ENCODE peak calls at places on chromosome 3, in six cellular contexts. Z, A, R, P, Y and C are unnamed samples.
A peak's percentile ranks its signal among the peaks of the same experiment; 100 is the strongest.

GRCh38 chr3:37149246-37149645 is 25.1 kb downstream of the LRRFIP2 start:
- DNase-seq in Z (no peak), A (no peak), R (no peak), P (peak; percentile 28), Y (no peak), C (no peak)

GRCh38 chr3:129535075-129535474 is 6.6 kb downstream of the RHO start:
- DNase-seq in Z (peak; percentile 90), A (no peak), R (no peak), P (no peak), Y (no peak), C (no peak)

GRCh38 chr3:178583963-178584575 is 47.8 kb downstream of the KCNMB2 start:
- DNase-seq in Z (no peak), A (no peak), R (no peak), P (peak; percentile 19), Y (no peak), C (no peak)

GRCh38 chr3:12253521-12253920 is 35.3 kb upstream of the PPARG start:
- DNase-seq in Z (peak; percentile 63), A (no peak), R (no peak), P (no peak), Y (no peak), C (no peak)

GRCh38 chr3:50345586-50345985 is at the start of gene ZMYND10:
- DNase-seq in Z (no peak), A (peak; percentile 32), R (peak; percentile 82), P (peak; percentile 81), Y (no peak), C (no peak)

GRCh38 chr3:9899289-9899791 is 3.3 kb upstream of the IL17RE start:
- DNase-seq in Z (no peak), A (no peak), R (no peak), P (no peak), Y (no peak), C (no peak)

GRCh38 chr3:114336122-114336697 is 42.4 kb downstream of the TIGIT start:
- DNase-seq in Z (no peak), A (no peak), R (no peak), P (no peak), Y (no peak), C (no peak)

GRCh38 chr3:58989173-58989572 is 60.7 kb downstream of the CFAP20DC start:
- DNase-seq in Z (no peak), A (no peak), R (no peak), P (no peak), Y (no peak), C (no peak)

GRCh38 chr3:154095832-154096421 is 25.3 kb upstream of the ARHGEF26 start:
- DNase-seq in Z (no peak), A (no peak), R (no peak), P (no peak), Y (no peak), C (peak; percentile 44)

GRCh38 chr3:18649666-18650363 is 224.7 kb upstream of the SATB1 start:
- DNase-seq in Z (no peak), A (no peak), R (no peak), P (no peak), Y (no peak), C (no peak)

GRCh38 chr3:89315750-89316149 is 208.3 kb downstream of the EPHA3 start:
- DNase-seq in Z (no peak), A (no peak), R (no peak), P (no peak), Y (no peak), C (no peak)

GRCh38 chr3:119700269-119700919 is 2.4 kb upstream of the CFAP91 start:
- DNase-seq in Z (no peak), A (no peak), R (no peak), P (no peak), Y (no peak), C (no peak)

GRCh38 chr3:168249539-168250414 is 154.1 kb upstream of the GOLIM4 start:
- DNase-seq in Z (peak; percentile 64), A (peak; percentile 42), R (peak; percentile 76), P (peak; percentile 80), Y (peak; percentile 68), C (peak; percentile 36)

GRCh38 chr3:94548581-94549316 is 485.9 kb downstream of the NSUN3 start:
- DNase-seq in Z (peak; percentile 22), A (no peak), R (no peak), P (no peak), Y (no peak), C (no peak)

GRCh38 chr3:62604301-62604700 is 231.0 kb upstream of the FEZF2 start:
- DNase-seq in Z (no peak), A (no peak), R (no peak), P (no peak), Y (no peak), C (no peak)

GRCh38 chr3:70861234-70861633 is 548.8 kb upstream of the MDFIC2 start:
- DNase-seq in Z (no peak), A (no peak), R (no peak), P (no peak), Y (no peak), C (no peak)

GRCh38 chr3:143135150-143135549 is 15.6 kb downstream of the CHST2 start:
- DNase-seq in Z (no peak), A (no peak), R (no peak), P (no peak), Y (no peak), C (no peak)

GRCh38 chr3:177792363-177793030 is 595.2 kb upstream of the TBL1XR1 start:
- DNase-seq in Z (no peak), A (no peak), R (no peak), P (no peak), Y (no peak), C (no peak)

GRCh38 chr3:105780114-105780513 is 88.7 kb downstream of the CBLB start:
- DNase-seq in Z (no peak), A (no peak), R (no peak), P (no peak), Y (no peak), C (no peak)

GRCh38 chr3:165640970-165641369 is 196.3 kb downstream of the BCHE start:
- DNase-seq in Z (no peak), A (no peak), R (no peak), P (no peak), Y (no peak), C (no peak)

GRCh38 chr3:46664188-46664970 is 29.1 kb downstream of the ALS2CL start:
- DNase-seq in Z (no peak), A (no peak), R (peak; percentile 35), P (peak; percentile 14), Y (no peak), C (no peak)

GRCh38 chr3:98612587-98612986 is 19.2 kb upstream of the CPOX start:
- DNase-seq in Z (no peak), A (no peak), R (no peak), P (no peak), Y (peak; percentile 75), C (no peak)

GRCh38 chr3:78204977-78205376 is 1165.1 kb downstream of the ROBO2 start:
- DNase-seq in Z (peak; percentile 2), A (no peak), R (no peak), P (no peak), Y (no peak), C (no peak)

GRCh38 chr3:42507252-42507651 is 4.8 kb downstream of the VIPR1 start:
- DNase-seq in Z (no peak), A (no peak), R (peak; percentile 61), P (no peak), Y (peak; percentile 57), C (no peak)

GRCh38 chr3:49896345-49896744 is 7.3 kb downstream of the MST1R start:
- DNase-seq in Z (no peak), A (no peak), R (no peak), P (no peak), Y (no peak), C (no peak)

GRCh38 chr3:50156991-50157493 is 1.9 kb downstream of the SEMA3F start:
- DNase-seq in Z (no peak), A (no peak), R (no peak), P (no peak), Y (no peak), C (no peak)

GRCh38 chr3:132595036-132595435 is 2.0 kb upstream of the ACKR4 start:
- DNase-seq in Z (no peak), A (no peak), R (no peak), P (no peak), Y (no peak), C (no peak)

GRCh38 chr3:185561374-185561943 is 9.1 kb upstream of the LIPH start:
- DNase-seq in Z (no peak), A (no peak), R (no peak), P (no peak), Y (no peak), C (no peak)

GRCh38 chr3:185815391-185816282 is 9.2 kb downstream of the IGF2BP2 start:
- DNase-seq in Z (no peak), A (no peak), R (no peak), P (no peak), Y (no peak), C (no peak)

GRCh38 chr3:150793641-150794040 is 30.7 kb upstream of the SIAH2 start:
- DNase-seq in Z (no peak), A (no peak), R (no peak), P (no peak), Y (no peak), C (no peak)

GRCh38 chr3:31671976-31672375 is 139.3 kb downstream of the STT3B start:
- DNase-seq in Z (no peak), A (no peak), R (no peak), P (no peak), Y (no peak), C (no peak)

GRCh38 chr3:71585891-71586809 is 2.6 kb upstream of the FOXP1 start:
- DNase-seq in Z (no peak), A (no peak), R (no peak), P (no peak), Y (no peak), C (no peak)